ENCODE peak calls at places on chromosomes 11 and 22, in seven cellular contexts. R, U, I, G, H, Q and X are unnamed samples.

GRCh38 chr11:66408488-66409214 is 12.2 kb upstream of the NPAS4 start:
- DNase-seq in U (peak), H (peak), Q (peak), G (peak), R (peak), I (peak), X (peak)

GRCh38 chr22:38802671-38803121 is 8.8 kb upstream of the DNAL4 start:
- DNase-seq in Q (no peak), U (peak), G (peak), H (peak), R (no peak), I (peak), X (peak)

GRCh38 chr11:69913591-69914285 is 94.5 kb upstream of the FGF3 start:
- DNase-seq in I (no peak), H (no peak), U (no peak), G (no peak), Q (no peak), R (no peak), X (no peak)

GRCh38 chr11:75277991-75278790 is 37.6 kb downstream of the TPBGL start:
- DNase-seq in R (no peak), Q (no peak), H (no peak), U (no peak), I (no peak), G (no peak), X (no peak)

GRCh38 chr11:76740772-76741171 is 42.4 kb upstream of the TSKU start:
- DNase-seq in U (no peak), Q (no peak), I (no peak), H (no peak), G (no peak), R (no peak), X (no peak)

GRCh38 chr11:117900144-117900651 is 23.7 kb upstream of the FXYD6 start:
- DNase-seq in G (no peak), I (no peak), U (no peak), Q (no peak), H (no peak), R (no peak), X (no peak)

GRCh38 chr11:67371549-67372231 is 1.7 kb downstream of the CLCF1 start:
- DNase-seq in Q (peak), R (no peak), G (peak), H (peak), U (no peak), I (peak), X (peak)

GRCh38 chr11:116825854-116826750 is 3.0 kb upstream of the APOA4 start:
- DNase-seq in R (no peak), U (no peak), H (no peak), Q (no peak), G (no peak), I (no peak), X (no peak)

GRCh38 chr11:27087425-27087824 is 46.8 kb downstream of the BBOX1 start:
- DNase-seq in H (peak), I (no peak), R (no peak), U (no peak), Q (no peak), G (no peak), X (no peak)

GRCh38 chr11:47460571-47461235 is 11.8 kb upstream of the RAPSN start:
- DNase-seq in Q (no peak), I (no peak), G (peak), H (peak), U (no peak), R (no peak), X (no peak)

GRCh38 chr11:2587132-2587930 is 112.5 kb downstream of the KCNQ1OT1 start:
- DNase-seq in I (no peak), Q (no peak), U (no peak), H (no peak), G (no peak), R (no peak), X (no peak)

GRCh38 chr22:27476318-27476717 is 325.2 kb downstream of the MN1 start:
- DNase-seq in R (no peak), U (no peak), H (no peak), I (no peak), G (no peak), Q (no peak), X (no peak)

GRCh38 chr11:113991170-113991569 is 16.3 kb downstream of the HTR3A start:
- DNase-seq in H (peak), R (no peak), I (peak), G (peak), Q (peak), U (no peak), X (peak)

GRCh38 chr11:1449516-1450270 is 36.9 kb downstream of the MOB2 start:
- DNase-seq in R (no peak), I (no peak), Q (no peak), U (no peak), H (no peak), G (no peak), X (no peak)

GRCh38 chr11:32231909-32232493 is 141.1 kb downstream of the RCN1 start:
- DNase-seq in G (peak), R (no peak), I (peak), U (no peak), Q (peak), H (peak), X (peak)

GRCh38 chr11:130448416-130449068 is at the start of gene ADAMTS15:
- DNase-seq in U (peak), I (peak), G (peak), Q (peak), R (no peak), H (peak), X (peak)

GRCh38 chr11:59473015-59473414 is at the start of gene OR4D10:
- DNase-seq in R (no peak), I (no peak), H (no peak), G (no peak), Q (no peak), U (no peak), X (no peak)

GRCh38 chr11:72812968-72813739 is 1.1 kb upstream of the ATG16L2 start:
- DNase-seq in I (peak), U (no peak), G (peak), Q (peak), H (peak), R (peak), X (peak)

GRCh38 chr11:1049071-1049405 is 12.5 kb upstream of the MUC6 start:
- DNase-seq in R (no peak), H (no peak), G (no peak), I (no peak), U (no peak), Q (no peak), X (no peak)

GRCh38 chr11:134412508-134413333 is 679 bp upstream of the B3GAT1 start:
- DNase-seq in G (no peak), I (no peak), H (no peak), R (no peak), Q (peak), U (no peak), X (peak)

GRCh38 chr22:49039625-49040024 is 788.0 kb downstream of the BRD1 start:
- DNase-seq in R (no peak), Q (no peak), I (no peak), H (no peak), G (no peak), U (no peak), X (no peak)

GRCh38 chr22:46088541-46089311 is 61.6 kb upstream of the PPARA start:
- DNase-seq in U (peak), R (no peak), Q (no peak), H (peak), G (peak), I (peak), X (peak)

GRCh38 chr11:71962428-71963038 is 33.7 kb downstream of the RNF121 start:
- DNase-seq in U (no peak), Q (no peak), H (peak), G (peak), R (no peak), I (peak), X (no peak)

GRCh38 chr11:65278351-65278750 is 16.6 kb downstream of the POLA2 start:
- DNase-seq in G (peak), H (peak), U (no peak), I (peak), Q (no peak), R (no peak), X (no peak)

GRCh38 chr11:64223001-64223651 is 2.9 kb downstream of the TRPT1 start:
- DNase-seq in U (no peak), H (no peak), G (no peak), Q (no peak), R (no peak), I (no peak), X (no peak)